ENCODE peak calls at places on chromosome 3, in five cellular contexts. Q, S, W, H and V are unnamed samples.

GRCh38 chr3:99645277-99646106 is 7.1 kb downstream of the COL8A1 start:
- DNase-seq in S (peak; percentile 23), Q (peak; percentile 81), W (no peak), H (peak; percentile 18), V (no peak)

GRCh38 chr3:128845119-128845518 is 34.3 kb upstream of the ACAD9 start:
- DNase-seq in H (peak; percentile 17), W (no peak), S (peak; percentile 68), Q (no peak), V (no peak)

GRCh38 chr3:78519281-78519680 is 1248.5 kb downstream of the ROBO1 start:
- DNase-seq in W (no peak), Q (no peak), H (no peak), S (no peak), V (no peak)

GRCh38 chr3:39147711-39148115 is 5.7 kb downstream of the CSRNP1 start:
- DNase-seq in W (no peak), H (no peak), S (no peak), Q (peak; percentile 55), V (no peak)

GRCh38 chr3:160941885-160942494 is 163.2 kb downstream of the B3GALNT1 start:
- DNase-seq in W (peak; percentile 41), Q (peak; percentile 61), S (peak; percentile 44), H (peak; percentile 31), V (peak; percentile 22)

GRCh38 chr3:24521306-24522154 is 26.9 kb upstream of the THRB start:
- DNase-seq in W (no peak), H (peak; percentile 64), S (peak; percentile 81), Q (no peak), V (peak; percentile 35)

GRCh38 chr3:172687501-172687900 is 23.4 kb downstream of the NCEH1 start:
- DNase-seq in Q (no peak), W (no peak), H (no peak), S (no peak), V (no peak)

GRCh38 chr3:71433631-71434030 is 149.9 kb downstream of the FOXP1 start:
- DNase-seq in W (no peak), Q (no peak), S (no peak), H (no peak), V (no peak)

GRCh38 chr3:39106281-39107055 is 959 bp downstream of the GORASP1 start:
- DNase-seq in Q (peak; percentile 57), H (no peak), W (no peak), S (peak; percentile 27), V (no peak)

GRCh38 chr3:43810797-43811196 is 120.1 kb downstream of the ABHD5 start:
- DNase-seq in S (no peak), H (no peak), W (no peak), Q (no peak), V (no peak)

GRCh38 chr3:108518895-108519294 is 8.5 kb upstream of the MYH15 start:
- DNase-seq in Q (peak; percentile 18), S (no peak), W (no peak), H (no peak), V (no peak)

GRCh38 chr3:8650583-8651416 is 6.2 kb upstream of the SSUH2 start:
- DNase-seq in W (no peak), Q (no peak), S (peak; percentile 80), H (no peak), V (no peak)

DNA sequence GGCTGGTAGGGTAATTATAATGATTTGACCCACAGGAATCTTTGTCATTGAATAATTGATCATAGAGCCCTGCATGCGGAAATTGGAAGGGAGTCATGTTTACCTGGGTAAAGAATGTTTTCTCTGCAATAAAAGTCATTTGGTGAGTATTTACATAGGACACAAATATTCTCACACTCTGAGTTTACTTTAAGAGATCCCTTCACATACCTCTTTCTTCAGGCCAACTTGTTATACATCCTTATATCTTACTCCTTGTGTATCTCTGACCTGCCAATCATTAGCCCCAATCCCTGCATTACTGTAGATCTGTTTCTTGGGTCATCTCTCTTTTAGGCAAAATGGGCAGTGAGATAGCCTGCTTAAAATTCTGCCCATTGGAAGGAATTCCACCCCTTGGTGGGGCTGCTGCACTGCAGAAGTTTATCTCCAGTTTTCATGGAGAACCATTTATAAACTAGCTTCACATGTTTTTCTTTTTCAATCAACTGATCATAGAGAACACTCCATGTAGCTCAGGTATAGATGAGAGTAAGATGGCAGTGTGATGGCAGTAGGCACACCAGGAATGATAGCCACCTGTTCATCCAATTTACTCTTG is 46.2 kb downstream of the ILDR1 start:
- DNase-seq in S (no peak), W (no peak), H (no peak), Q (no peak), V (no peak)
- TF ChIP-seq RCOR1 in S (no peak), W (no peak), H (no peak), Q (no peak), V (no peak)

DNA sequence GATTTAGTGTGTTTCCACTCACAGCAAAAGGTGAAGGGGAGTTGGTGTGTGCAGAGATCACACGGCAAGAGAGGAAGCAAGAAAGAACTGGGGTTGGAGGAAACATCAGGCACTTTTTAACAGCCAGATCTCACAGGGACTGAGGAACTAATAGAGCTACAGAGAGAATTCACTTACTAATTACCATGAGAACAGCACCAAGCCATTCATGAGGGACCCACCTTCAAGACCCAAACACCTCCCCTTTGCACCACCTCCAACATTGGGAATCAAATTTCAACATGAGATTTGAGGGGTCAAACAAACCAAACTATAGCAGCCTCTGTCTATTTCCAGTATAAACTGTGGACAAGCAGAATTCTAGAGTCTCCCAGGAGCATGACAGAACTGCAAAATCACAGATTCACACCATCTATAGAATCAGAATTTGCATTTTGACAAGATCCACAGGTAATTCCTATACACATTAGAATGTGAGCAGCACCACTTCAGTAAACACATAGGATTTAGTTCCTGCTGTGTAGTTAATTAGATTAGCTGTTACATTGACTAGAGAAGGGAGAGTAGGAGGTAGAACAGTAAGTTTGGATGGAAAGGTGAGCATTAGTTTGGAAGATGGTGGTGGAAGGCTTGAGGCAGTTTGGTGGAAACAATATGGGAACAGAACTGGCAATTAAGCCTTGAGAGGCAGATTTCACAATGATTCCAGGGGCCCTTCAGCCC is 311.7 kb downstream of the NSUN3 start:
- DNase-seq in W (no peak), S (no peak), H (no peak), Q (no peak), V (no peak)
- TF ChIP-seq RCOR1 in W (no peak), S (no peak), H (no peak), Q (no peak), V (no peak)

GRCh38 chr3:65963787-65964707 is 74.7 kb downstream of the MAGI1 start:
- DNase-seq in H (peak; percentile 3), W (peak; percentile 40), Q (peak; percentile 93), S (no peak), V (peak; percentile 64)
- TF ChIP-seq RCOR1 in H (no peak), W (no peak), Q (no peak), S (no peak), V (no peak)

DNA sequence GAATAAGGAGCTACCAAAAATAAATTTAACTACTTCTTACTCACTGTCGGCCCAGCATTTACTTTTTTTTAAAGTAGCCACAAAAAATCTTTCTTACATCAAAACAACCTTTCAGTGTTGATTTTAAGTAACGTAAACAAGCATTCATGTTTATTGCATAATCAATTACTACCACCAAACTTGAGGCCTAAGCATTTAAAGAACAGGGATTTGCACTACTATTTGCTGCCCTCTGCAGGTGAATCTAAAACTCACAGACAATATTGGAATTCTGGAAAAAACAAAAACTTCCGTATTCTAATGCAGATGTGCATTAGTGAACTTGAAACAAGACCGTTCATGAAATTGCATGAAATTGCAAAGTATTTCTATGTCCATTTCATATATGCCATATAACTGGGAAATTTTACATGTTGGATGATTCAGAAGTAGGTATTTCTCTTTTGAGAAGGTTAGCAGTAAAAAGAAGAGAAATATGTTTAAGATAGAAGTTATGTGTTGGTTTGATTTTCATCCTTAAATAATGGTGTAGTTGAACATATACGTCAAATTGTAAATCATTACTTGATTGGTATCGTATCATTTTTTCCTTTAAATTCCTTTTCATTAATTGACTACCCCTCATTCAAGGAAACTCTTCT is 55.6 kb downstream of the CGGBP1 start:
- DNase-seq in S (peak; percentile 27), Q (peak; percentile 49), H (peak; percentile 26), W (no peak), V (peak; percentile 63)
- TF ChIP-seq RCOR1 in S (no peak), Q (no peak), H (no peak), W (no peak), V (no peak)

GRCh38 chr3:186046838-186047237 is 62.1 kb downstream of the ETV5 start:
- DNase-seq in H (no peak), W (no peak), Q (no peak), S (no peak), V (no peak)

GRCh38 chr3:186044973-186045372 is 63.9 kb downstream of the ETV5 start:
- DNase-seq in W (no peak), Q (peak; percentile 53), H (peak; percentile 19), S (no peak), V (no peak)

GRCh38 chr3:186049001-186049400 is 59.9 kb downstream of the ETV5 start:
- DNase-seq in W (no peak), S (no peak), Q (no peak), H (no peak), V (no peak)

GRCh38 chr3:186044427-186044826 is 64.5 kb downstream of the ETV5 start:
- DNase-seq in S (no peak), H (no peak), Q (no peak), W (no peak), V (no peak)

DNA sequence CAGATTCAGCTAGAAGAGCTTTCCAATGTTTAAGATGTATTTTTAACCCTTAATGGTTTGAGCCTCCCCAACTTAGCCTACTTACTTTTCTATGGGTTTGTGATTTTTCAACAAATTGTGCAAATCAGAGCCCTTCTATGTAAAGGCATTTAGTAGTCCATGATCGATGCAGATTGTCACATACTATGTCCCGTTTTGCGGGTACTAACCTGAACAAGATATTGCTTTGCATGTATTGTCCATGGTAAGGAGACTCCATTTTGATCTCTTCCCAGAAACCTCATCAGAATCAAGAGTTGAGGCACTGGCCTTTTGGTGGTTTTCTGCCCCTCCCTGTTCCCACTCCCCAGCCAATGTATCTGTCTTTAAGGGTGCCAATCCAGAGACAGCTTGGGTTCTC is 60.8 kb downstream of the ETV5 start:
- DNase-seq in Q (no peak), H (no peak), W (no peak), S (no peak), V (no peak)
- TF ChIP-seq RCOR1 in Q (no peak), H (no peak), W (no peak), S (no peak), V (no peak)

DNA sequence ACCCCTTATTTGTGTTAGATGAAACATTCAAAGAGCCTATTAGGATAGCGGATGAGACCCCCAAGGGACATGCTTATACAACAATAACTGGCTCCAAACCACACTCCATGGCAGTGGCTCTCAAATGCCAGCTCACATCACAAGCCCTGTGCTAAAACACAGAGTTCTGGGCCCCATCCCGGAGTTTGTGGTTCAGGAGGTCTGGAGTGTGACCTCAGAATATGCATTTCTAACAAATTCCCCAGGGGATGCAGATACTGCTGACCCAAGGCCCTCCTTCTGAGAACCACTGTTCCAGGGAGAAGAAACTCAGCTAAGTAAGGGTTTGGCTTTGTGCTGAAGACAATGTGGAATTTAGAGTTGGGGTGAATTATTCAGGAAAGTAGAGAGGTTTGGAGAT is 3.6 kb downstream of the CCRL2 start:
- DNase-seq in H (no peak), W (no peak), Q (no peak), S (no peak), V (no peak)
- TF ChIP-seq RCOR1 in H (no peak), W (no peak), Q (no peak), S (no peak), V (no peak)

GRCh38 chr3:45145681-45146614 is at the start of gene CDCP1:
- DNase-seq in Q (no peak), H (peak; percentile 56), S (peak; percentile 58), W (no peak), V (no peak)
- TF ChIP-seq RCOR1 in Q (no peak), H (no peak), S (no peak), W (no peak), V (no peak)